ENCODE peak calls at places on chromosome 7, in five cellular contexts. H is uterus, L is H7, S is psoas muscle, Z is endodermal cell. F is an unnamed sample.

GRCh38 chr7:127792528-127793342 is 140.7 kb downstream of the SND1 start:
- DNase-seq in H (no peak), L (peak), S (no peak), Z (peak), F (no peak)

GRCh38 chr7:131293018-131293417 is 34.7 kb upstream of the MKLN1 start:
- DNase-seq in H (no peak), L (no peak), S (peak), Z (no peak), F (peak)

GRCh38 chr7:17773289-17773626 is 167.0 kb downstream of the SNX13 start:
- DNase-seq in H (no peak), L (no peak), S (no peak), Z (no peak), F (peak)

GRCh38 chr7:82740246-82740848 is 296.8 kb upstream of the CACNA2D1 start:
- DNase-seq in H (no peak), L (peak), S (no peak), Z (peak), F (no peak)

GRCh38 chr7:21430575-21430954 is 2.7 kb downstream of the SP4 start:
- DNase-seq in H (no peak), L (no peak), S (no peak), Z (no peak), F (no peak)

GRCh38 chr7:11373546-11374142 is 400.0 kb downstream of the PHF14 start:
- DNase-seq in H (no peak), L (no peak), S (no peak), Z (no peak), F (no peak)

GRCh38 chr7:50349963-50350944 is 45.7 kb downstream of the IKZF1 start:
- DNase-seq in H (no peak), L (no peak), S (no peak), Z (peak), F (no peak)

GRCh38 chr7:133742709-133743538 is 384.2 kb upstream of the LRGUK start:
- DNase-seq in H (no peak), L (no peak), S (no peak), Z (peak), F (peak)

GRCh38 chr7:155299539-155300202 is 2.0 kb downstream of the INSIG1 start:
- DNase-seq in H (no peak), L (no peak), S (no peak), Z (no peak), F (no peak)

GRCh38 chr7:43170571-43170970 is 58.1 kb downstream of the HECW1 start:
- DNase-seq in H (no peak), L (no peak), S (no peak), Z (no peak), F (no peak)

GRCh38 chr7:21305455-21306235 is 122.2 kb upstream of the SP4 start:
- DNase-seq in H (no peak), L (no peak), S (no peak), Z (no peak), F (no peak)

GRCh38 chr7:92159-92767 is 100.1 kb upstream of the FAM20C start:
- DNase-seq in H (no peak), L (peak), S (no peak), Z (peak), F (no peak)

GRCh38 chr7:140310337-140311002 is 87.9 kb downstream of the SLC37A3 start:
- DNase-seq in H (no peak), L (no peak), S (no peak), Z (no peak), F (no peak)

GRCh38 chr7:2004841-2005351 is 227.8 kb downstream of the MAD1L1 start:
- DNase-seq in H (peak), L (no peak), S (peak), Z (peak), F (no peak)

GRCh38 chr7:50531401-50531906 is 33.8 kb downstream of the DDC start:
- DNase-seq in H (no peak), L (no peak), S (no peak), Z (peak), F (no peak)

GRCh38 chr7:41459183-41459582 is 243.7 kb downstream of the INHBA start:
- DNase-seq in H (no peak), L (no peak), S (no peak), Z (no peak), F (no peak)

GRCh38 chr7:149587331-149587645 is 89.7 kb upstream of the ZNF746 start:
- DNase-seq in H (no peak), L (no peak), S (no peak), Z (no peak), F (no peak)

GRCh38 chr7:144384071-144384470 is 19.4 kb downstream of the NOBOX start:
- DNase-seq in H (no peak), L (no peak), S (no peak), Z (peak), F (no peak)

GRCh38 chr7:26490631-26491624 is 199.3 kb downstream of the SNX10 start:
- DNase-seq in H (no peak), L (no peak), S (peak), Z (no peak), F (no peak)

GRCh38 chr7:129831424-129832058 is 121.2 kb downstream of the UBE2H start:
- DNase-seq in H (peak), L (no peak), S (no peak), Z (peak), F (peak)

GRCh38 chr7:102220929-102221850 is 65.5 kb upstream of the SH2B2 start:
- DNase-seq in H (no peak), L (no peak), S (no peak), Z (no peak), F (peak)

GRCh38 chr7:69787736-69788431 is 189.6 kb downstream of the AUTS2 start:
- DNase-seq in H (no peak), L (no peak), S (no peak), Z (no peak), F (no peak)

GRCh38 chr7:108311446-108312168 is 144.6 kb downstream of the NRCAM start:
- DNase-seq in H (no peak), L (no peak), S (no peak), Z (no peak), F (peak)

GRCh38 chr7:28573059-28573553 is 160.8 kb downstream of the CREB5 start:
- DNase-seq in H (peak), L (no peak), S (no peak), Z (no peak), F (no peak)

GRCh38 chr7:4270941-4271715 is 411.0 kb upstream of the FOXK1 start:
- DNase-seq in H (no peak), L (peak), S (no peak), Z (no peak), F (no peak)

GRCh38 chr7:75835688-75836285 is 22.2 kb upstream of the CCL24 start:
- DNase-seq in H (no peak), L (no peak), S (no peak), Z (no peak), F (no peak)

GRCh38 chr7:100342761-100343160 is 15.2 kb upstream of the PILRB start:
- DNase-seq in H (no peak), L (no peak), S (no peak), Z (no peak), F (no peak)

GRCh38 chr7:82288769-82289535 is 154.6 kb downstream of the CACNA2D1 start:
- DNase-seq in H (no peak), L (no peak), S (no peak), Z (no peak), F (no peak)

GRCh38 chr7:13745530-13745929 is 243.9 kb downstream of the ETV1 start:
- DNase-seq in H (no peak), L (no peak), S (no peak), Z (no peak), F (no peak)

GRCh38 chr7:69804962-69805361 is 206.7 kb downstream of the AUTS2 start:
- DNase-seq in H (no peak), L (no peak), S (no peak), Z (no peak), F (no peak)

GRCh38 chr7:45394117-45394708 is 180.0 kb upstream of the ADCY1 start:
- DNase-seq in H (no peak), L (peak), S (no peak), Z (no peak), F (no peak)

GRCh38 chr7:2497500-2498336 is 21.5 kb upstream of the GRIFIN start:
- DNase-seq in H (no peak), L (peak), S (no peak), Z (peak), F (no peak)

GRCh38 chr7:85890244-85890811 is 703.5 kb upstream of the SEMA3D start:
- DNase-seq in H (no peak), L (peak), S (no peak), Z (no peak), F (no peak)

GRCh38 chr7:30146127-30146612 is 11.4 kb downstream of the MTURN start:
- DNase-seq in H (no peak), L (no peak), S (peak), Z (peak), F (no peak)

GRCh38 chr7:18257711-18258110 is 230.1 kb upstream of the PRPS1L1 start:
- DNase-seq in H (peak), L (no peak), S (no peak), Z (no peak), F (no peak)

GRCh38 chr7:99267530-99268360 is 4.9 kb upstream of the MYH16 start:
- DNase-seq in H (no peak), L (no peak), S (no peak), Z (no peak), F (peak)

GRCh38 chr7:518630-519428 is 817 bp downstream of the PDGFA start:
- DNase-seq in H (peak), L (peak), S (peak), Z (peak), F (no peak)

GRCh38 chr7:41187322-41187721 is 515.6 kb downstream of the INHBA start:
- DNase-seq in H (no peak), L (no peak), S (no peak), Z (no peak), F (no peak)

GRCh38 chr7:36638586-36639265 is 85.6 kb downstream of the AOAH start:
- DNase-seq in H (no peak), L (no peak), S (no peak), Z (no peak), F (no peak)

GRCh38 chr7:36642010-36642409 is 82.3 kb downstream of the AOAH start:
- DNase-seq in H (no peak), L (no peak), S (no peak), Z (no peak), F (no peak)

GRCh38 chr7:36640682-36641081 is 83.6 kb downstream of the AOAH start:
- DNase-seq in H (no peak), L (no peak), S (no peak), Z (peak), F (no peak)

GRCh38 chr7:36638140-36638539 is 86.2 kb downstream of the AOAH start:
- DNase-seq in H (no peak), L (no peak), S (no peak), Z (peak), F (no peak)

DNA sequence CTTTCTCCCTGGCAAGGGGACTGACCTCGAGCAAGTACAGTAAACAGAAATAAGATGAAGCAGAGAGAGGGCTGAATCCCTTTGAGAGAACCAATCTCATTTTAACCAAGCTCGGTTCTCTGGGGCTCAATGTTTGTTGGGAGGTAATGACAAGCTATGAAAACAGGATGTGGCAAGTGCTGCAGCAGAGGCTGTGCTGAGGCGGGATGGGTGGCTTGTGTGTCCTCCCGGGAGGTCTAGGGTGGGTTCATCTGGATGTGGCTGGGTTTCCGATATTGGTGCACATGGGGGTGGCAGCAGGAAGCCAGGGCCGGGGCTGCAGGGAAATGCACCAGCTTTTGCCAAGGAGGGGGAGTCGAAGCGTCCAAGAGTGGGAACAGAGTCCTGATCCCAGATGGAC is 84.5 kb downstream of the AOAH start:
- DNase-seq in H (no peak), L (no peak), S (no peak), Z (peak), F (no peak)
- H3K4me3 ChIP-seq in H (no peak), L (no peak), S (no peak), Z (no peak), F (no peak)

GRCh38 chr7:150781016-150781415 is 19.1 kb downstream of the TMEM176B start:
- DNase-seq in H (no peak), L (no peak), S (no peak), Z (no peak), F (peak)

GRCh38 chr7:150781961-150782360 is 18.2 kb downstream of the TMEM176B start:
- DNase-seq in H (no peak), L (no peak), S (no peak), Z (no peak), F (no peak)

GRCh38 chr7:150787321-150788281 is 12.6 kb downstream of the TMEM176B start:
- DNase-seq in H (no peak), L (no peak), S (no peak), Z (no peak), F (no peak)

GRCh38 chr7:150784954-150785353 is 15.2 kb downstream of the TMEM176B start:
- DNase-seq in H (no peak), L (no peak), S (no peak), Z (no peak), F (no peak)

GRCh38 chr7:150784120-150784736 is 15.9 kb downstream of the TMEM176B start:
- DNase-seq in H (no peak), L (no peak), S (no peak), Z (no peak), F (no peak)
- H3K4me3 ChIP-seq in H (no peak), L (no peak), S (no peak), Z (no peak), F (no peak)

GRCh38 chr7:151408839-151409554 is 841 bp downstream of the WDR86 start:
- DNase-seq in H (no peak), L (peak), S (peak), Z (peak), F (no peak)

GRCh38 chr7:151411551-151411950 is 1.7 kb upstream of the WDR86 start:
- DNase-seq in H (no peak), L (peak), S (peak), Z (no peak), F (no peak)

GRCh38 chr7:151409555-151410404 is at the start of gene WDR86:
- DNase-seq in H (no peak), L (peak), S (peak), Z (peak), F (no peak)

GRCh38 chr7:151412318-151412717 is 2.5 kb upstream of the WDR86 start:
- DNase-seq in H (no peak), L (no peak), S (peak), Z (no peak), F (no peak)

GRCh38 chr7:151410405-151411390 is 860 bp upstream of the WDR86 start:
- DNase-seq in H (no peak), L (peak), S (peak), Z (peak), F (no peak)
- H3K4me3 ChIP-seq in H (peak), L (peak), S (peak), Z (peak), F (peak)

DNA sequence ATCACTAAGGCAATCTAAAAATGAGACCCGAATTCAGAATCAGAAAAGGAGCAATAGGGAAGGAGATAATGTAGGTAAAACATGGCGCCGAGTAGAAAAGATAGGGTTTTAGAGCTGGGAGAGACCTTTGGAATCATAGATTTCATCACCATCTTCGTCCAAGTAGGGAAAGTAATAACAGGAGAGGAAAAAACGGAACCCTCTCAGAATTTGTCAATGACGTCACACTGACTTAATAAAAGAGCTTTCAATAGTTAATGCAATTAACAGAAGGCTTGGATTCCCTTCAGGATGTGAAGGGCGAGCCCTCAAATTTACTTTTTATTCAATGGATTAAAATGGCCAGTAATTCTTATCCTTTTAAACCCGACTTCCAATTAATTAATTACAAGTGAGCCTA is 959 bp upstream of the UBN2 start:
- DNase-seq in H (no peak), L (peak), S (no peak), Z (no peak), F (no peak)
- H3K4me3 ChIP-seq in H (no peak), L (peak), S (peak), Z (peak), F (peak)

DNA sequence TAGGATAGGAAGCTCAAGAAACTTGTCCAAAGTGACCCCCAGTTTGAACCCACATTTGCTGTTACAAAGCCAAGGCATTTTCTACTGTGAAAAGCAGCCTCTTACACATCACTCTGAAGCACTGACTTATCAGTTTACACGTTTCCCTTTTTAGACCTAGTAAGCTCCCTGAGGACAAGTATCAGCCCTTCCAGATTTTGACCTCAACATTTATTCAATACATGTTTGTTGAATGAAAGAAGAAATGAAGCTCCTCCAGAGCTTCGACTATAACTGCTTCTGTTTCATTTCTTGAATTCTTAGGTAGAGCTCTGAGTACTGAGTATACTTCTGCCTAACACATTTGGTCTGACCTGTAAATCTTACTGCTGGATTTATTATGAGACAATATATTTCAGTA is 2.7 kb downstream of the WASL start:
- DNase-seq in H (no peak), L (no peak), S (no peak), Z (no peak), F (no peak)
- H3K4me3 ChIP-seq in H (no peak), L (no peak), S (peak), Z (peak), F (no peak)

F was measured in skeletal muscle cell.